ENCODE peak calls at places on chromosomes 2 and 18, in eight cellular contexts. Z is effector CD4-positive, alpha-beta T cell; O is mucosa of gallbladder; C is left ventricle myocardium inferior; A is stimulated activated naive CD8-positive, alpha-beta T cell treated with anti-CD3 and anti-CD28 coated beads, Interleukin-15, Interleukin-2, amounts not matched to agents 100 U/mL and 50 U/mL, for 24 hours; I is germinal center; B is transverse colon; Y is GF-D8. X is an unnamed sample.

GRCh38 chr2:136582631-136583205 is 182.6 kb upstream of the THSD7B start:
- DNase-seq in Y (no peak), B (no peak), I (peak), C (no peak), O (peak), A (peak), Z (no peak), X (peak)

GRCh38 chr2:10909996-10910341 is 1.8 kb upstream of the KCNF1 start:
- DNase-seq in I (no peak), C (no peak), O (no peak), B (no peak), Y (no peak), A (no peak), Z (no peak), X (no peak)

GRCh38 chr2:228268756-228269155 is 87.3 kb upstream of the SPHKAP start:
- DNase-seq in Y (no peak), A (no peak), Z (no peak), B (no peak), O (no peak), I (no peak), C (no peak), X (no peak)

GRCh38 chr2:46379213-46380037 is 82.2 kb downstream of the EPAS1 start:
- DNase-seq in B (no peak), I (no peak), A (no peak), O (no peak), Z (no peak), Y (no peak), C (no peak), X (no peak)

GRCh38 chr2:147845608-147846002 is 776 bp downstream of the ACVR2A start:
- DNase-seq in I (no peak), C (no peak), A (no peak), Z (no peak), O (no peak), B (no peak), Y (no peak), X (no peak)

GRCh38 chr18:45998244-45998643 is 31.1 kb upstream of the EPG5 start:
- DNase-seq in C (no peak), B (no peak), Y (peak), A (no peak), I (no peak), Z (no peak), O (no peak), X (no peak)

GRCh38 chr2:66445076-66445724 is 10.3 kb downstream of the MEIS1 start:
- DNase-seq in B (no peak), A (no peak), Y (no peak), Z (no peak), O (no peak), I (no peak), C (no peak), X (no peak)

GRCh38 chr2:109174626-109175349 is 45.8 kb downstream of the SH3RF3 start:
- DNase-seq in C (no peak), I (no peak), O (no peak), Z (no peak), B (no peak), A (no peak), Y (no peak), X (no peak)

GRCh38 chr2:66470199-66470598 is 35.3 kb downstream of the MEIS1 start:
- DNase-seq in Z (no peak), O (no peak), Y (no peak), I (no peak), B (no peak), C (no peak), A (no peak), X (no peak)

GRCh38 chr2:237686659-237687136 is 59.3 kb downstream of the LRRFIP1 start:
- DNase-seq in C (peak), O (no peak), A (no peak), B (no peak), I (no peak), Y (no peak), Z (no peak), X (no peak)

GRCh38 chr18:9928646-9929259 is 14.9 kb downstream of the VAPA start:
- DNase-seq in A (no peak), Z (no peak), I (no peak), B (no peak), Y (no peak), C (no peak), O (no peak), X (no peak)

GRCh38 chr18:75133721-75134645 is 75.0 kb downstream of the PTGR3 start:
- DNase-seq in A (no peak), Y (no peak), Z (no peak), I (no peak), B (no peak), O (no peak), C (no peak), X (no peak)

GRCh38 chr2:46780801-46781445 is 134.7 kb downstream of the MCFD2 start:
- DNase-seq in B (peak), Z (no peak), I (no peak), Y (no peak), C (peak), A (no peak), O (no peak), X (peak)

GRCh38 chr18:25826377-25826776 is 264.0 kb downstream of the SS18 start:
- DNase-seq in C (no peak), Z (no peak), Y (no peak), I (no peak), O (no peak), A (no peak), B (no peak), X (no peak)

GRCh38 chr18:47780011-47780725 is 150.3 kb downstream of the SMAD2 start:
- DNase-seq in B (no peak), C (no peak), I (no peak), Z (no peak), A (no peak), O (no peak), Y (no peak), X (no peak)

GRCh38 chr2:48467637-48468036 is 62.3 kb upstream of the STON1 start:
- DNase-seq in Y (no peak), O (no peak), I (no peak), Z (no peak), A (no peak), C (no peak), B (no peak), X (no peak)

GRCh38 chr2:149169653-149170052 is 131.2 kb downstream of the LYPD6B start:
- DNase-seq in B (peak), Y (no peak), Z (no peak), A (no peak), C (no peak), O (peak), I (no peak), X (peak)

GRCh38 chr2:162912787-162913186 is 74.2 kb upstream of the KCNH7 start:
- DNase-seq in A (no peak), B (no peak), C (no peak), Y (no peak), O (no peak), Z (no peak), I (no peak), X (no peak)

GRCh38 chr2:224359569-224359968 is 42.3 kb downstream of the FAM124B start:
- DNase-seq in I (peak), A (peak), Y (no peak), B (no peak), C (no peak), Z (no peak), O (no peak), X (peak)

GRCh38 chr18:67117804-67118203 is 398.7 kb downstream of the DSEL start:
- DNase-seq in Y (no peak), C (no peak), I (no peak), A (no peak), O (no peak), B (no peak), Z (no peak), X (no peak)

GRCh38 chr2:177265834-177266817 is 1.6 kb upstream of the NFE2L2 start:
- DNase-seq in C (no peak), B (no peak), I (peak), A (no peak), Z (no peak), Y (peak), O (no peak), X (no peak)

GRCh38 chr2:128330583-128330982 is 11.9 kb upstream of the HS6ST1 start:
- DNase-seq in A (no peak), C (no peak), O (no peak), B (no peak), Z (no peak), I (no peak), Y (no peak), X (no peak)

GRCh38 chr2:210586381-210586780 is 30.0 kb downstream of the CPS1 start:
- DNase-seq in I (no peak), Y (peak), C (no peak), A (no peak), B (no peak), O (no peak), Z (no peak), X (no peak)

GRCh38 chr2:148523315-148523714 is 121.2 kb upstream of the EPC2 start:
- DNase-seq in O (no peak), Z (no peak), Y (no peak), A (no peak), I (no peak), C (no peak), B (no peak), X (no peak)

GRCh38 chr2:60966465-60967405 is 50.8 kb upstream of the PEX13 start:
- DNase-seq in O (no peak), B (no peak), Z (no peak), C (no peak), Y (no peak), I (peak), A (no peak), X (no peak)

GRCh38 chr18:11037841-11038240 is 111.5 kb downstream of the PIEZO2 start:
- DNase-seq in A (no peak), Y (no peak), B (no peak), O (no peak), Z (no peak), C (no peak), I (no peak), X (no peak)

GRCh38 chr2:228181098-228182019 is at the start of gene SPHKAP:
- DNase-seq in Z (no peak), A (no peak), Y (no peak), I (no peak), C (peak), O (no peak), B (no peak), X (peak)

GRCh38 chr18:32427084-32427933 is 43.4 kb downstream of the GAREM1 start:
- DNase-seq in I (no peak), B (no peak), Y (no peak), C (no peak), Z (no peak), A (no peak), O (no peak), X (no peak)

GRCh38 chr2:236607471-236608307 is 38.1 kb downstream of the ACKR3 start:
- DNase-seq in B (no peak), A (no peak), I (no peak), Z (no peak), O (no peak), C (no peak), Y (no peak), X (no peak)

GRCh38 chr2:170466632-170467031 is 248.5 kb upstream of the SP5 start:
- DNase-seq in Y (no peak), A (no peak), O (no peak), Z (no peak), I (no peak), C (no peak), B (no peak), X (no peak)

GRCh38 chr2:235162544-235163197 is 210.9 kb downstream of the SH3BP4 start:
- DNase-seq in Y (no peak), I (no peak), C (no peak), Z (no peak), B (no peak), O (no peak), A (no peak), X (no peak)

GRCh38 chr18:55206941-55207340 is 247.7 kb upstream of the CCDC68 start:
- DNase-seq in B (no peak), O (no peak), Y (no peak), A (no peak), Z (no peak), C (no peak), I (no peak), X (no peak)

GRCh38 chr2:186995092-186995491 is 146.1 kb upstream of the ZSWIM2 start:
- DNase-seq in B (no peak), Y (no peak), Z (no peak), I (no peak), C (no peak), O (no peak), A (no peak), X (no peak)

GRCh38 chr2:230411484-230412368 is 4.3 kb upstream of the SP100 start:
- DNase-seq in I (peak), Y (no peak), C (peak), O (peak), B (peak), A (peak), Z (peak), X (peak)

GRCh38 chr2:9244985-9245544 is 38.5 kb downstream of the ASAP2 start:
- DNase-seq in I (no peak), B (no peak), Z (no peak), O (no peak), C (no peak), Y (no peak), A (no peak), X (no peak)

GRCh38 chr2:14930441-14930840 is 297.9 kb downstream of the LRATD1 start:
- DNase-seq in Z (no peak), A (no peak), O (no peak), I (no peak), Y (no peak), C (no peak), B (no peak), X (no peak)